ENCODE peak calls at places on chromosomes 1 and 21, in nine cellular contexts. One of them, this sample, is unnamed. For H3K9me2, the result is how much of the 10 kb centered on the place peaks cover.

GRCh38 chr1:7646981-7647901 is 123.9 kb upstream of the VAMP3 start:
- DNase-seq in MM.1S: peak
- DNase-seq in PC-9: no peak
- DNase-seq in hepatocyte: peak
- DNase-seq in SK-N-SH: peak
- DNase-seq in GM23338: peak
- DNase-seq in OCI-LY7: peak
- DNase-seq in HCT116: peak
- DNase-seq in GM23248: peak
- DNase-seq in this sample: peak

GRCh38 chr1:232599178-232600041 is 30.5 kb downstream of the SIPA1L2 start:
- DNase-seq in MM.1S: peak
- DNase-seq in PC-9: no peak
- DNase-seq in hepatocyte: no peak
- DNase-seq in SK-N-SH: peak
- DNase-seq in GM23338: no peak
- DNase-seq in OCI-LY7: peak
- DNase-seq in HCT116: no peak
- DNase-seq in GM23248: peak
- DNase-seq in this sample: peak

GRCh38 chr1:211742889-211743529 is 67.6 kb upstream of the NEK2 start:
- DNase-seq in MM.1S: no peak
- DNase-seq in PC-9: no peak
- DNase-seq in hepatocyte: no peak
- DNase-seq in SK-N-SH: no peak
- DNase-seq in GM23338: no peak
- DNase-seq in OCI-LY7: no peak
- DNase-seq in HCT116: no peak
- DNase-seq in GM23248: no peak
- DNase-seq in this sample: no peak

GRCh38 chr1:101632548-101633256 is 364.0 kb downstream of the OLFM3 start:
- DNase-seq in MM.1S: peak
- DNase-seq in PC-9: no peak
- DNase-seq in hepatocyte: no peak
- DNase-seq in SK-N-SH: no peak
- DNase-seq in GM23338: peak
- DNase-seq in OCI-LY7: no peak
- DNase-seq in HCT116: no peak
- DNase-seq in GM23248: no peak
- DNase-seq in this sample: no peak

GRCh38 chr1:198158766-198159589 is 2.2 kb downstream of the NEK7 start:
- DNase-seq in MM.1S: peak
- DNase-seq in PC-9: peak
- DNase-seq in hepatocyte: peak
- DNase-seq in SK-N-SH: peak
- DNase-seq in GM23338: peak
- DNase-seq in OCI-LY7: peak
- DNase-seq in HCT116: peak
- DNase-seq in GM23248: peak
- DNase-seq in this sample: peak

GRCh38 chr1:119331915-119332314 is 36.7 kb upstream of the HAO2 start:
- DNase-seq in MM.1S: no peak
- DNase-seq in PC-9: no peak
- DNase-seq in hepatocyte: no peak
- DNase-seq in SK-N-SH: no peak
- DNase-seq in GM23338: peak
- DNase-seq in OCI-LY7: no peak
- DNase-seq in HCT116: no peak
- DNase-seq in GM23248: no peak
- DNase-seq in this sample: no peak

GRCh38 chr1:13725714-13726175 is 25.8 kb downstream of the PRDM2 start:
- DNase-seq in MM.1S: peak
- DNase-seq in PC-9: no peak
- DNase-seq in hepatocyte: peak
- DNase-seq in SK-N-SH: peak
- DNase-seq in GM23338: peak
- DNase-seq in OCI-LY7: peak
- DNase-seq in HCT116: peak
- DNase-seq in GM23248: peak
- DNase-seq in this sample: peak

GRCh38 chr1:176499671-176500070 is 36.7 kb downstream of the PAPPA2 start:
- DNase-seq in MM.1S: no peak
- DNase-seq in PC-9: no peak
- DNase-seq in hepatocyte: no peak
- DNase-seq in SK-N-SH: no peak
- DNase-seq in GM23338: no peak
- DNase-seq in OCI-LY7: no peak
- DNase-seq in HCT116: no peak
- DNase-seq in GM23248: peak
- DNase-seq in this sample: no peak

GRCh38 chr1:186819140-186819539 is 9.6 kb upstream of the PLA2G4A start:
- DNase-seq in MM.1S: peak
- DNase-seq in PC-9: no peak
- DNase-seq in hepatocyte: no peak
- DNase-seq in SK-N-SH: no peak
- DNase-seq in GM23338: no peak
- DNase-seq in OCI-LY7: no peak
- DNase-seq in HCT116: no peak
- DNase-seq in GM23248: peak
- DNase-seq in this sample: peak

GRCh38 chr21:42964086-42964485 is 10.3 kb upstream of the PKNOX1 start:
- DNase-seq in MM.1S: no peak
- DNase-seq in PC-9: no peak
- DNase-seq in hepatocyte: no peak
- DNase-seq in SK-N-SH: no peak
- DNase-seq in GM23338: no peak
- DNase-seq in OCI-LY7: no peak
- DNase-seq in HCT116: no peak
- DNase-seq in GM23248: no peak
- DNase-seq in this sample: no peak

GRCh38 chr1:59055908-59056719 is 240.8 kb upstream of the FGGY start:
- DNase-seq in MM.1S: no peak
- DNase-seq in PC-9: no peak
- DNase-seq in hepatocyte: no peak
- DNase-seq in SK-N-SH: peak
- DNase-seq in GM23338: no peak
- DNase-seq in OCI-LY7: no peak
- DNase-seq in HCT116: no peak
- DNase-seq in GM23248: peak
- DNase-seq in this sample: no peak

GRCh38 chr1:167518331-167518700 is at the start of gene CD247:
- DNase-seq in MM.1S: peak
- DNase-seq in PC-9: no peak
- DNase-seq in hepatocyte: no peak
- DNase-seq in SK-N-SH: no peak
- DNase-seq in GM23338: no peak
- DNase-seq in OCI-LY7: peak
- DNase-seq in HCT116: no peak
- DNase-seq in GM23248: no peak
- DNase-seq in this sample: no peak

GRCh38 chr21:38308010-38308784 is 51.4 kb downstream of the KCNJ15 start:
- DNase-seq in MM.1S: no peak
- DNase-seq in PC-9: no peak
- DNase-seq in hepatocyte: no peak
- DNase-seq in SK-N-SH: no peak
- DNase-seq in GM23338: no peak
- DNase-seq in OCI-LY7: no peak
- DNase-seq in HCT116: no peak
- DNase-seq in GM23248: peak
- DNase-seq in this sample: no peak

DNA sequence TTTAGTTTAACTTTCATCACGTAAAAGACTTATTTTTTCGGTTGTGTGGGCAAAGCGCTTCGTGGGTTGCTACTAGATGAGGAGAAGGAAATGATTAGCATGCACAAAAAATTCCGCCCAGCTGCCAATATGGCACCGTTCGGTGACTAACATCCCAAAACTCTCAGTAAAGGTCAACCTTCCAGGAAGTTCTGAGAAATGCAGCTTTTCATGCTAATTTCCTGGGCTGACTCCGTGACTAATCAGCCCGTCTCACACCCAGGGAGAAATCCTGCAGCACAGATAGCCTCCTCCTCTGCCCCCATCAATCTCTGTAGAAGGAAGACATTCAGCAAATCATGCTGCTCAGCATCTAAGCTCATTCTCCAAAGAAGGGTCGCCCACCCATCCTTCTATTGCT is 34.1 kb downstream of the TMCO4 start:
- DNase-seq in MM.1S: no peak
- DNase-seq in PC-9: peak
- DNase-seq in hepatocyte: peak
- DNase-seq in SK-N-SH: no peak
- DNase-seq in GM23338: no peak
- DNase-seq in OCI-LY7: no peak
- DNase-seq in HCT116: peak
- DNase-seq in GM23248: peak
- DNase-seq in this sample: peak
- H3K4me3 ChIP-seq in MM.1S: no peak
- H3K4me3 ChIP-seq in PC-9: no peak
- H3K4me3 ChIP-seq in hepatocyte: no peak
- H3K4me3 ChIP-seq in SK-N-SH: no peak
- H3K4me3 ChIP-seq in GM23338: no peak
- H3K4me3 ChIP-seq in OCI-LY7: no peak
- H3K4me3 ChIP-seq in HCT116: peak
- H3K4me3 ChIP-seq in GM23248: peak
- H3K4me3 ChIP-seq in this sample: no peak

GRCh38 chr1:32223683-32224082 is 1.5 kb downstream of the EIF3I start:
- DNase-seq in MM.1S: no peak
- DNase-seq in PC-9: no peak
- DNase-seq in hepatocyte: no peak
- DNase-seq in SK-N-SH: no peak
- DNase-seq in GM23338: no peak
- DNase-seq in OCI-LY7: no peak
- DNase-seq in HCT116: no peak
- DNase-seq in GM23248: peak
- DNase-seq in this sample: no peak
- H3K4me2 ChIP-seq in MM.1S: peak
- H3K4me2 ChIP-seq in PC-9: peak
- H3K4me2 ChIP-seq in hepatocyte: peak
- H3K4me2 ChIP-seq in SK-N-SH: peak
- H3K4me2 ChIP-seq in GM23338: no peak
- H3K4me2 ChIP-seq in OCI-LY7: peak
- H3K4me2 ChIP-seq in HCT116: peak
- H3K4me2 ChIP-seq in GM23248: peak
- H3K4me2 ChIP-seq in this sample: peak

DNA sequence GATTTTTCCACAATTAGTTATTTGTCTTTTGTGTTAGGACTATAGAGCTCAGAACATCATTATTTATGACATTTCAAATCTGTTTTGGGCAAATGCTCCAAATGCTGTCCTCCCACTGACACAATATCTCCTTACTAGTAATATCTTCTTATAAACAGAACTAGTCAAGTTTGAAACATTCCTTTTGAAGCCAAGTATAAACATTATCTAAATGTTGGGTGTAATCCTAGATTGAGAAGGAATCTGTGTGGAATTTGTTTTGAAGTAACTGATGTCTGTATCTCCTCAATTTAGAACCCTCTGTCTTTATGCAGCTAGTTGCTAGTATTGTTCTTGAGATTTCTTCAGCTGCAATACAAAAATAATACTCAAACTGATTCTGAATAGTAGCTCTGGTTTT is 28.5 kb upstream of the PAXBP1 start:
- DNase-seq in MM.1S: no peak
- DNase-seq in PC-9: no peak
- DNase-seq in hepatocyte: no peak
- DNase-seq in SK-N-SH: no peak
- DNase-seq in GM23338: no peak
- DNase-seq in OCI-LY7: no peak
- DNase-seq in HCT116: no peak
- DNase-seq in GM23248: no peak
- DNase-seq in this sample: no peak
- H3K9me2 ChIP-seq in MM.1S: under half
- H3K9me2 ChIP-seq in PC-9: under half
- H3K9me2 ChIP-seq in hepatocyte: under half
- H3K9me2 ChIP-seq in SK-N-SH: under half
- H3K9me2 ChIP-seq in GM23338: under half
- H3K9me2 ChIP-seq in OCI-LY7: under half
- H3K9me2 ChIP-seq in HCT116: under half
- H3K9me2 ChIP-seq in GM23248: under half
- H3K9me2 ChIP-seq in this sample: under half

GRCh38 chr1:26726784-26727183 is 31.0 kb downstream of the ARID1A start:
- DNase-seq in MM.1S: no peak
- DNase-seq in PC-9: no peak
- DNase-seq in hepatocyte: no peak
- DNase-seq in SK-N-SH: no peak
- DNase-seq in GM23338: no peak
- DNase-seq in OCI-LY7: no peak
- DNase-seq in HCT116: no peak
- DNase-seq in GM23248: no peak
- DNase-seq in this sample: no peak
- H3K4me3 ChIP-seq in MM.1S: no peak
- H3K4me3 ChIP-seq in PC-9: no peak
- H3K4me3 ChIP-seq in hepatocyte: no peak
- H3K4me3 ChIP-seq in SK-N-SH: no peak
- H3K4me3 ChIP-seq in GM23338: no peak
- H3K4me3 ChIP-seq in OCI-LY7: no peak
- H3K4me3 ChIP-seq in HCT116: no peak
- H3K4me3 ChIP-seq in GM23248: no peak
- H3K4me3 ChIP-seq in this sample: no peak